ENCODE peak calls at places on chromosomes 4 and X, in five cellular contexts. One of them, this sample, is unnamed.

GRCh38 chr4:43253511-43253910 is 361.0 kb downstream of the GRXCR1 start:
- DNase-seq in GM12878: no peak
- DNase-seq in HepG2: no peak
- DNase-seq in K562: no peak
- DNase-seq in H1: no peak
- DNase-seq in this sample: no peak

GRCh38 chrX:134932528-134933217 is 58.1 kb upstream of the SMIM10 start:
- DNase-seq in GM12878: no peak
- DNase-seq in HepG2: peak
- DNase-seq in K562: no peak
- DNase-seq in H1: no peak
- DNase-seq in this sample: no peak

GRCh38 chr4:99076292-99076976 is 12.2 kb downstream of the ADH5 start:
- DNase-seq in GM12878: no peak
- DNase-seq in HepG2: no peak
- DNase-seq in K562: no peak
- DNase-seq in H1: no peak
- DNase-seq in this sample: no peak

GRCh38 chr4:13516315-13516860 is 27.9 kb downstream of the NKX3-2 start:
- DNase-seq in GM12878: no peak
- DNase-seq in HepG2: no peak
- DNase-seq in K562: no peak
- DNase-seq in H1: no peak
- DNase-seq in this sample: no peak

GRCh38 chrX:53362439-53362838 is 60.0 kb downstream of the SMC1A start:
- DNase-seq in GM12878: no peak
- DNase-seq in HepG2: no peak
- DNase-seq in K562: no peak
- DNase-seq in H1: no peak
- DNase-seq in this sample: no peak

GRCh38 chr4:61298178-61298740 is 98.1 kb downstream of the ADGRL3 start:
- DNase-seq in GM12878: no peak
- DNase-seq in HepG2: no peak
- DNase-seq in K562: no peak
- DNase-seq in H1: peak
- DNase-seq in this sample: no peak

GRCh38 chr4:133152801-133153526 is 3.9 kb downstream of the PCDH10 start:
- DNase-seq in GM12878: no peak
- DNase-seq in HepG2: no peak
- DNase-seq in K562: no peak
- DNase-seq in H1: no peak
- DNase-seq in this sample: no peak

GRCh38 chr4:142883433-142883832 is 37.3 kb upstream of the INPP4B start:
- DNase-seq in GM12878: no peak
- DNase-seq in HepG2: no peak
- DNase-seq in K562: no peak
- DNase-seq in H1: no peak
- DNase-seq in this sample: peak

GRCh38 chr4:184514121-184514988 is 40.0 kb upstream of the IRF2 start:
- DNase-seq in GM12878: peak
- DNase-seq in HepG2: no peak
- DNase-seq in K562: peak
- DNase-seq in H1: no peak
- DNase-seq in this sample: peak

GRCh38 chr4:175427751-175428150 is 384.3 kb downstream of the GPM6A start:
- DNase-seq in GM12878: no peak
- DNase-seq in HepG2: no peak
- DNase-seq in K562: no peak
- DNase-seq in H1: no peak
- DNase-seq in this sample: no peak

GRCh38 chr4:70816894-70817293 is 22.8 kb downstream of the GRSF1 start:
- DNase-seq in GM12878: no peak
- DNase-seq in HepG2: no peak
- DNase-seq in K562: no peak
- DNase-seq in H1: no peak
- DNase-seq in this sample: no peak

GRCh38 chrX:54325077-54325476 is 32.8 kb downstream of the WNK3 start:
- DNase-seq in GM12878: no peak
- DNase-seq in HepG2: no peak
- DNase-seq in K562: no peak
- DNase-seq in H1: no peak
- DNase-seq in this sample: no peak

GRCh38 chr4:86594559-86595425 is 677 bp downstream of the PTPN13 start:
- DNase-seq in GM12878: no peak
- DNase-seq in HepG2: no peak
- DNase-seq in K562: peak
- DNase-seq in H1: no peak
- DNase-seq in this sample: peak

GRCh38 chrX:136780241-136780640 is 491 bp downstream of the ARHGEF6 start:
- DNase-seq in GM12878: no peak
- DNase-seq in HepG2: no peak
- DNase-seq in K562: no peak
- DNase-seq in H1: no peak
- DNase-seq in this sample: no peak

GRCh38 chr4:188904617-188905016 is 765.4 kb downstream of the TRIML1 start:
- DNase-seq in GM12878: no peak
- DNase-seq in HepG2: no peak
- DNase-seq in K562: no peak
- DNase-seq in H1: no peak
- DNase-seq in this sample: no peak

GRCh38 chr4:13368262-13368661 is 115.9 kb downstream of the RAB28 start:
- DNase-seq in GM12878: no peak
- DNase-seq in HepG2: peak
- DNase-seq in K562: peak
- DNase-seq in H1: no peak
- DNase-seq in this sample: no peak

GRCh38 chr4:26015133-26015651 is 101.2 kb downstream of the SMIM20 start:
- DNase-seq in GM12878: no peak
- DNase-seq in HepG2: no peak
- DNase-seq in K562: no peak
- DNase-seq in H1: no peak
- DNase-seq in this sample: no peak

GRCh38 chr4:131459430-131460101 is 1689.5 kb upstream of the PCDH10 start:
- DNase-seq in GM12878: peak
- DNase-seq in HepG2: no peak
- DNase-seq in K562: no peak
- DNase-seq in H1: no peak
- DNase-seq in this sample: no peak

GRCh38 chrX:48918644-48919340 is at the start of gene PIM2:
- DNase-seq in GM12878: peak
- DNase-seq in HepG2: peak
- DNase-seq in K562: peak
- DNase-seq in H1: peak
- DNase-seq in this sample: peak

GRCh38 chrX:98231003-98231402 is 1347.3 kb downstream of the RPA4 start:
- DNase-seq in GM12878: no peak
- DNase-seq in HepG2: no peak
- DNase-seq in K562: no peak
- DNase-seq in H1: no peak
- DNase-seq in this sample: no peak

GRCh38 chrX:23394421-23394820 is 59.8 kb downstream of the PTCHD1 start:
- DNase-seq in GM12878: no peak
- DNase-seq in HepG2: no peak
- DNase-seq in K562: no peak
- DNase-seq in H1: no peak
- DNase-seq in this sample: no peak

GRCh38 chrX:129659861-129660260 is 5.1 kb upstream of the APLN start:
- DNase-seq in GM12878: no peak
- DNase-seq in HepG2: no peak
- DNase-seq in K562: no peak
- DNase-seq in H1: no peak
- DNase-seq in this sample: no peak

GRCh38 chrX:129658429-129658828 is 3.7 kb upstream of the APLN start:
- DNase-seq in GM12878: no peak
- DNase-seq in HepG2: no peak
- DNase-seq in K562: no peak
- DNase-seq in H1: no peak
- DNase-seq in this sample: no peak

GRCh38 chrX:129655547-129656248 is 942 bp upstream of the APLN start:
- DNase-seq in GM12878: no peak
- DNase-seq in HepG2: no peak
- DNase-seq in K562: no peak
- DNase-seq in H1: no peak
- DNase-seq in this sample: no peak

GRCh38 chrX:129661369-129661768 is 6.6 kb upstream of the APLN start:
- DNase-seq in GM12878: no peak
- DNase-seq in HepG2: no peak
- DNase-seq in K562: no peak
- DNase-seq in H1: no peak
- DNase-seq in this sample: no peak

GRCh38 chrX:129659137-129659536 is 4.4 kb upstream of the APLN start:
- DNase-seq in GM12878: no peak
- DNase-seq in HepG2: no peak
- DNase-seq in K562: no peak
- DNase-seq in H1: no peak
- DNase-seq in this sample: no peak
- TF ChIP-seq KDM1A in GM12878: no peak
- TF ChIP-seq KDM1A in HepG2: no peak
- TF ChIP-seq KDM1A in K562: no peak
- TF ChIP-seq KDM1A in H1: no peak
- TF ChIP-seq KDM1A in this sample: no peak

GRCh38 chr4:52659016-52659721 is at the start of gene USP46:
- DNase-seq in GM12878: no peak
- DNase-seq in HepG2: peak
- DNase-seq in K562: peak
- DNase-seq in H1: no peak
- DNase-seq in this sample: peak
- TF ChIP-seq KDM1A in GM12878: no peak
- TF ChIP-seq KDM1A in HepG2: no peak
- TF ChIP-seq KDM1A in K562: no peak
- TF ChIP-seq KDM1A in H1: no peak
- TF ChIP-seq KDM1A in this sample: no peak

DNA sequence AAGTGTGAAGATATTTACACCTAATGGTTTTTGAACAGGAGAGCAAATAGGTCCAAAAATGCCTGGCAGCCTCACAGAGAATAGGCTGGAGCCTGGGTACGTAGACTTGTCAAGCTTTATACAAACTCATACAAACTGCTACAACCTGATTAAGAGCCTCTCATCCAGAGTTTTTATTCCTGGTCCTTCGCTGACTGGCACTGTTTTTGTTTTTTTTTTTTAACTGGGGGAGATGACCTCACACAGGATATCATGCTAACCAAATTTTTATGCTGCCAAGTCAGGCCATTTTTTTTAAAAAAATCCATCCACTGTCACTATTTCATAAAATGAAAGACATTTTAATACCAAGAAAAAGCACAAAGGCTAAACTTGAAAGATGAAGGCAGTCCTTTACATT is 1.9 kb downstream of the FAM114A1 start:
- DNase-seq in GM12878: no peak
- DNase-seq in HepG2: no peak
- DNase-seq in K562: no peak
- DNase-seq in H1: no peak
- DNase-seq in this sample: no peak
- TF ChIP-seq KDM1A in GM12878: no peak
- TF ChIP-seq KDM1A in HepG2: no peak
- TF ChIP-seq KDM1A in K562: no peak
- TF ChIP-seq KDM1A in H1: no peak
- TF ChIP-seq KDM1A in this sample: no peak

GRCh38 chrX:72169008-72169728 is 12.4 kb upstream of the PIN4 start:
- DNase-seq in GM12878: no peak
- DNase-seq in HepG2: no peak
- DNase-seq in K562: no peak
- DNase-seq in H1: no peak
- DNase-seq in this sample: no peak
- TF ChIP-seq KDM1A in GM12878: no peak
- TF ChIP-seq KDM1A in HepG2: no peak
- TF ChIP-seq KDM1A in K562: no peak
- TF ChIP-seq KDM1A in H1: no peak
- TF ChIP-seq KDM1A in this sample: no peak

GRCh38 chr4:140257461-140258305 is 103.7 kb upstream of the MAML3 start:
- DNase-seq in GM12878: no peak
- DNase-seq in HepG2: no peak
- DNase-seq in K562: no peak
- DNase-seq in H1: no peak
- DNase-seq in this sample: no peak
- TF ChIP-seq KDM1A in GM12878: no peak
- TF ChIP-seq KDM1A in HepG2: no peak
- TF ChIP-seq KDM1A in K562: no peak
- TF ChIP-seq KDM1A in H1: no peak
- TF ChIP-seq KDM1A in this sample: no peak

DNA sequence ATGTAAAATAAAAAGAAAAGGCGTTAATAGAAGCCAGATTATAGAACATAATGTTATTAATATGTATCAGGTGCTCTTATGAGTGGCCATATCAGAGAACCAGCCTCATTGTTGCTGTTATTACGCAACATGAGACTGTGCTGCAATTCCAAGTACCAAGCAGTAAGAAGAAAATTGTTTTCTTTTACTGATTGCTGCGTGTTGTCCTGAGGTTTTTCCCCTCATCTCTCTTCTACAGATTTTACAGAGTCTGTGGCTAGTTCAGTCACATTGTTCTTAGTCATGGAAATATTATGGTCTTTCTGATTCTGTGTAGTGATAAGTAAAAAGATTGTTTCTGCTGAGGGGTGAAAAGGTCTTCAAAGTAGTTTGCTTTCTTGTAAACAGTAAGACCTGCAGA is 55.9 kb downstream of the NPNT start:
- DNase-seq in GM12878: no peak
- DNase-seq in HepG2: no peak
- DNase-seq in K562: no peak
- DNase-seq in H1: no peak
- DNase-seq in this sample: no peak
- TF ChIP-seq KDM1A in GM12878: no peak
- TF ChIP-seq KDM1A in HepG2: no peak
- TF ChIP-seq KDM1A in K562: peak
- TF ChIP-seq KDM1A in H1: no peak
- TF ChIP-seq KDM1A in this sample: no peak

GRCh38 chr4:144647095-144647959 is 1.4 kb downstream of the HHIP start:
- DNase-seq in GM12878: no peak
- DNase-seq in HepG2: no peak
- DNase-seq in K562: peak
- DNase-seq in H1: no peak
- DNase-seq in this sample: peak
- TF ChIP-seq KDM1A in GM12878: no peak
- TF ChIP-seq KDM1A in HepG2: no peak
- TF ChIP-seq KDM1A in K562: peak
- TF ChIP-seq KDM1A in H1: no peak
- TF ChIP-seq KDM1A in this sample: no peak

This sample was measured in A549.